ENCODE peak calls at places on chromosomes 2 and 18, in six cellular contexts. One of them, this sample, is unnamed.
A peak's percentile ranks its signal among the peaks of the same experiment; 100 is the strongest.

GRCh38 chr2:39202639-39203369 is 41.0 kb downstream of the CDKL4 start:
- DNase-seq in endothelial cell: no peak
- DNase-seq in bronchial epithelial cell: peak; percentile 8
- DNase-seq in activated CD4-positive, CD25-positive, alpha-beta regulatory T cell: no peak
- DNase-seq in omental fat pad: no peak
- DNase-seq in central memory CD4-positive, alpha-beta T cell: no peak
- DNase-seq in this sample: peak; percentile 70

GRCh38 chr2:2573205-2573604 is 242.1 kb upstream of the MYT1L start:
- DNase-seq in omental fat pad: no peak
- DNase-seq in bronchial epithelial cell: no peak
- DNase-seq in central memory CD4-positive, alpha-beta T cell: no peak
- DNase-seq in activated CD4-positive, CD25-positive, alpha-beta regulatory T cell: no peak
- DNase-seq in endothelial cell: no peak
- DNase-seq in this sample: no peak

GRCh38 chr18:22229456-22230124 is 60.2 kb downstream of the GATA6 start:
- DNase-seq in bronchial epithelial cell: no peak
- DNase-seq in activated CD4-positive, CD25-positive, alpha-beta regulatory T cell: no peak
- DNase-seq in omental fat pad: no peak
- DNase-seq in endothelial cell: no peak
- DNase-seq in central memory CD4-positive, alpha-beta T cell: no peak
- DNase-seq in this sample: no peak

GRCh38 chr18:13530879-13531387 is 195.4 kb downstream of the FAM210A start:
- DNase-seq in activated CD4-positive, CD25-positive, alpha-beta regulatory T cell: no peak
- DNase-seq in bronchial epithelial cell: peak; percentile 1
- DNase-seq in endothelial cell: peak; percentile 48
- DNase-seq in central memory CD4-positive, alpha-beta T cell: no peak
- DNase-seq in omental fat pad: no peak
- DNase-seq in this sample: no peak

GRCh38 chr2:54577944-54578667 is 122.0 kb downstream of the SPTBN1 start:
- DNase-seq in omental fat pad: no peak
- DNase-seq in bronchial epithelial cell: no peak
- DNase-seq in central memory CD4-positive, alpha-beta T cell: no peak
- DNase-seq in endothelial cell: no peak
- DNase-seq in activated CD4-positive, CD25-positive, alpha-beta regulatory T cell: no peak
- DNase-seq in this sample: peak; percentile 33

GRCh38 chr2:85785027-85785822 is 31.4 kb downstream of the ATOH8 start:
- DNase-seq in omental fat pad: no peak
- DNase-seq in activated CD4-positive, CD25-positive, alpha-beta regulatory T cell: no peak
- DNase-seq in bronchial epithelial cell: no peak
- DNase-seq in central memory CD4-positive, alpha-beta T cell: no peak
- DNase-seq in endothelial cell: no peak
- DNase-seq in this sample: no peak

GRCh38 chr2:70939847-70940580 is 4.3 kb downstream of the ATP6V1B1 start:
- DNase-seq in bronchial epithelial cell: no peak
- DNase-seq in activated CD4-positive, CD25-positive, alpha-beta regulatory T cell: no peak
- DNase-seq in central memory CD4-positive, alpha-beta T cell: no peak
- DNase-seq in omental fat pad: no peak
- DNase-seq in endothelial cell: peak; percentile 1
- DNase-seq in this sample: no peak

GRCh38 chr18:48951448-48952286 is 902 bp upstream of the SMAD7 start:
- DNase-seq in central memory CD4-positive, alpha-beta T cell: peak; percentile 76
- DNase-seq in endothelial cell: peak; percentile 70
- DNase-seq in bronchial epithelial cell: peak; percentile 81
- DNase-seq in omental fat pad: no peak
- DNase-seq in activated CD4-positive, CD25-positive, alpha-beta regulatory T cell: peak; percentile 51
- DNase-seq in this sample: peak; percentile 82

GRCh38 chr2:204950695-204951094 is 405.4 kb downstream of the PARD3B start:
- DNase-seq in central memory CD4-positive, alpha-beta T cell: no peak
- DNase-seq in omental fat pad: no peak
- DNase-seq in endothelial cell: no peak
- DNase-seq in bronchial epithelial cell: peak; percentile 26
- DNase-seq in activated CD4-positive, CD25-positive, alpha-beta regulatory T cell: no peak
- DNase-seq in this sample: no peak

GRCh38 chr2:196046123-196046917 is 22.3 kb downstream of the DNAH7 start:
- DNase-seq in activated CD4-positive, CD25-positive, alpha-beta regulatory T cell: no peak
- DNase-seq in bronchial epithelial cell: peak; percentile 45
- DNase-seq in endothelial cell: no peak
- DNase-seq in omental fat pad: no peak
- DNase-seq in central memory CD4-positive, alpha-beta T cell: no peak
- DNase-seq in this sample: no peak

GRCh38 chr2:169012812-169013627 is 18.1 kb downstream of the ABCB11 start:
- DNase-seq in activated CD4-positive, CD25-positive, alpha-beta regulatory T cell: no peak
- DNase-seq in central memory CD4-positive, alpha-beta T cell: no peak
- DNase-seq in bronchial epithelial cell: no peak
- DNase-seq in endothelial cell: no peak
- DNase-seq in omental fat pad: no peak
- DNase-seq in this sample: no peak

GRCh38 chr2:66134113-66134730 is 300.7 kb upstream of the MEIS1 start:
- DNase-seq in activated CD4-positive, CD25-positive, alpha-beta regulatory T cell: no peak
- DNase-seq in endothelial cell: no peak
- DNase-seq in bronchial epithelial cell: peak; percentile 2
- DNase-seq in omental fat pad: no peak
- DNase-seq in central memory CD4-positive, alpha-beta T cell: no peak
- DNase-seq in this sample: no peak

This sample was measured in HAP-1.